ENCODE peak calls at places on chromosomes 4 and X, in ten cellular contexts. U is neural crest cell, L is fibroblast of pulmonary artery, I is T-cell, R is A673, D is T-helper 9 cell, Z is heart right ventricle, M is EL, K is posterior cingulate gyrus, X is GM10248. V is an unnamed sample.

GRCh38 chr4:87322754-87323153 is at the start of gene HSD17B13:
- DNase-seq in X (no peak), D (no peak), M (no peak), R (no peak), Z (no peak), L (no peak), U (no peak), K (no peak), I (no peak), V (no peak)

GRCh38 chr4:73883306-73883705 is 14.1 kb downstream of the CXCL1 start:
- DNase-seq in Z (no peak), I (no peak), D (no peak), L (peak; percentile 53), R (peak; percentile 57), K (no peak), X (no peak), U (no peak), M (peak; percentile 68), V (no peak)

GRCh38 chr4:86961605-86962295 is 26.9 kb downstream of the AFF1 start:
- DNase-seq in K (no peak), R (peak; percentile 75), Z (no peak), X (peak; percentile 66), M (peak; percentile 6), I (no peak), L (peak; percentile 29), U (no peak), D (no peak), V (peak; percentile 85)

GRCh38 chr4:167031534-167032156 is 202.6 kb downstream of the SPOCK3 start:
- DNase-seq in D (no peak), Z (no peak), X (no peak), U (no peak), L (peak; percentile 55), R (no peak), I (no peak), M (peak; percentile 3), K (no peak), V (no peak)

GRCh38 chrX:37959212-37960021 is 46.9 kb upstream of the SYTL5 start:
- DNase-seq in U (no peak), I (no peak), L (no peak), Z (no peak), R (no peak), M (no peak), X (no peak), D (no peak), K (no peak), V (no peak)

GRCh38 chr4:37922323-37922722 is 31.4 kb downstream of the TBC1D1 start:
- DNase-seq in L (peak; percentile 83), U (no peak), I (no peak), Z (no peak), D (no peak), X (peak; percentile 16), K (no peak), M (no peak), R (no peak), V (no peak)

GRCh38 chr4:164779811-164780216 is 25.9 kb downstream of the SMIM31 start:
- DNase-seq in I (peak; percentile 0), M (peak; percentile 13), U (peak; percentile 47), K (no peak), R (peak; percentile 79), L (peak; percentile 64), X (peak; percentile 51), Z (no peak), D (no peak), V (peak; percentile 30)

GRCh38 chrX:17161991-17162390 is 213.0 kb upstream of the NHS start:
- DNase-seq in U (no peak), Z (no peak), X (no peak), D (no peak), M (no peak), L (no peak), R (no peak), K (no peak), I (no peak), V (no peak)

GRCh38 chrX:120736989-120737388 is 107.1 kb upstream of the C1GALT1C1 start:
- DNase-seq in L (no peak), Z (no peak), U (no peak), D (no peak), M (peak; percentile 55), R (no peak), I (no peak), X (no peak), K (no peak), V (no peak)